ENCODE peak calls at places on chromosome 9, in nine cellular contexts. C is tibial artery; U is left ventricle myocardium inferior; V is lower lobe of right lung; D is suprapubic skin; M is CD4-positive, alpha-beta T cell; Z is psoas muscle; N is WERI-Rb-1; K is endothelial cell of umbilical vein. H is an unnamed sample. For H3K9me3, the result is how much of the 10 kb centered on the place peaks cover.

GRCh38 chr9:124353811-124354274 is 61.4 kb downstream of the PSMB7 start:
- DNase-seq in C (peak), U (no peak), V (no peak), D (no peak), M (no peak), Z (no peak), N (no peak), K (no peak), H (no peak)

GRCh38 chr9:87108639-87109038 is 161.3 kb upstream of the GAS1 start:
- DNase-seq in C (no peak), U (no peak), V (no peak), D (no peak), M (no peak), Z (no peak), N (no peak), K (no peak), H (no peak)

GRCh38 chr9:106287108-106287631 is 575.8 kb upstream of the ZNF462 start:
- DNase-seq in C (no peak), U (no peak), V (no peak), D (no peak), M (no peak), Z (no peak), N (peak), K (no peak), H (no peak)

GRCh38 chr9:93668261-93668871 is 92.0 kb downstream of the PHF2 start:
- DNase-seq in C (peak), U (peak), V (no peak), D (peak), M (no peak), Z (peak), N (peak), K (no peak), H (peak)

GRCh38 chr9:79581794-79582193 is 10.0 kb downstream of the TLE4 start:
- DNase-seq in C (no peak), U (no peak), V (no peak), D (no peak), M (peak), Z (no peak), N (no peak), K (peak), H (no peak)

GRCh38 chr9:107213561-107214028 is 69.5 kb upstream of the RAD23B start:
- DNase-seq in C (no peak), U (no peak), V (no peak), D (no peak), M (no peak), Z (no peak), N (no peak), K (peak), H (no peak)

GRCh38 chr9:19085295-19085694 is 17.4 kb downstream of the HAUS6 start:
- DNase-seq in C (no peak), U (no peak), V (no peak), D (no peak), M (no peak), Z (no peak), N (no peak), K (peak), H (no peak)

GRCh38 chr9:33263936-33264472 is 504 bp downstream of the BAG1 start:
- DNase-seq in C (peak), U (peak), V (peak), D (peak), M (peak), Z (peak), N (peak), K (no peak), H (peak)

GRCh38 chr9:133709716-133710571 is 28.2 kb downstream of the SARDH start:
- DNase-seq in C (peak), U (no peak), V (no peak), D (no peak), M (no peak), Z (no peak), N (peak), K (no peak), H (no peak)

GRCh38 chr9:13948037-13948436 is 365.9 kb downstream of the NFIB start:
- DNase-seq in C (no peak), U (no peak), V (no peak), D (no peak), M (no peak), Z (no peak), N (no peak), K (peak), H (no peak)

GRCh38 chr9:101705135-101705661 is 33.2 kb downstream of the GRIN3A start:
- DNase-seq in C (peak), U (peak), V (peak), D (no peak), M (peak), Z (peak), N (peak), K (no peak), H (peak)

GRCh38 chr9:99441829-99442228 is 219.7 kb downstream of the SEC61B start:
- DNase-seq in C (no peak), U (no peak), V (no peak), D (no peak), M (no peak), Z (no peak), N (no peak), K (no peak), H (no peak)

GRCh38 chr9:23731373-23731772 is 94.7 kb downstream of the ELAVL2 start:
- DNase-seq in C (no peak), U (no peak), V (no peak), D (no peak), M (no peak), Z (no peak), N (no peak), K (no peak), H (no peak)

GRCh38 chr9:89077519-89077918 is 86.3 kb downstream of the S1PR3 start:
- DNase-seq in C (no peak), U (no peak), V (no peak), D (no peak), M (no peak), Z (no peak), N (no peak), K (no peak), H (no peak)

GRCh38 chr9:120915854-120916495 is 10.6 kb downstream of the TRAF1 start:
- DNase-seq in C (no peak), U (no peak), V (no peak), D (no peak), M (no peak), Z (no peak), N (peak), K (no peak), H (no peak)

GRCh38 chr9:100125913-100126312 is 26.9 kb downstream of the INVS start:
- DNase-seq in C (no peak), U (no peak), V (no peak), D (no peak), M (no peak), Z (no peak), N (no peak), K (no peak), H (no peak)

GRCh38 chr9:68473790-68474189 is 66.9 kb downstream of the TMEM252 start:
- DNase-seq in C (no peak), U (no peak), V (no peak), D (no peak), M (no peak), Z (no peak), N (no peak), K (no peak), H (no peak)

GRCh38 chr9:80954521-80954920 is 734.8 kb downstream of the TLE1 start:
- DNase-seq in C (no peak), U (no peak), V (no peak), D (no peak), M (no peak), Z (no peak), N (no peak), K (no peak), H (no peak)

DNA sequence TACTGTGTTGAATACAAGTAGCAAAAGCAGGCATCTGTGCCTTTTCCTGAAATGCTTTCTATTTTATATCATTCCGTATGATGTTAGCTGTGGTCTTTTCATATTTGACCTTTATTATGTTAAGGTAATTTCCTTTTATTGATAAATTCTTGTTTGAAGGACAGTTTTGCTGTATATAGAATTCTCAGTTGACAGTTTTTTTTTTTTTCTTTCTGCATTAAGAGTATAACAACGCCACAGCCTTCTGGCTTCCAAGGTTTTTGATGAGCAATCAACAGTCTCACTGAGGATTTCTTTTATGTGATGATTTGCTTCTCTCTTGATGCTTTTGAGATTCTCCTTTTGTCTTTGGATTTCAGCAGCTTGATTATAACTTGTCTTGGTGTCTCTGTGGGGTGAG is 23.6 kb downstream of the ZNF483 start:
- DNase-seq in C (no peak), U (no peak), V (no peak), D (no peak), M (no peak), Z (no peak), N (no peak), K (no peak), H (no peak)
- H3K9me3 ChIP-seq in C (half or more), U (half or more), V (half or more), D (under half), M (half or more), Z (half or more), N (under half), K (under half), H (under half)

GRCh38 chr9:136799079-136799853 is 3.1 kb downstream of the CCDC183 start:
- DNase-seq in C (no peak), U (no peak), V (peak), D (no peak), M (no peak), Z (no peak), N (no peak), K (no peak), H (peak)

GRCh38 chr9:136798708-136799078 is 2.6 kb downstream of the CCDC183 start:
- DNase-seq in C (no peak), U (no peak), V (no peak), D (no peak), M (no peak), Z (no peak), N (no peak), K (no peak), H (no peak)

GRCh38 chr9:136802321-136802720 is 5.4 kb upstream of the RABL6 start:
- DNase-seq in C (no peak), U (no peak), V (no peak), D (no peak), M (no peak), Z (no peak), N (no peak), K (no peak), H (no peak)

GRCh38 chr9:136796238-136796774 is at the start of gene CCDC183:
- DNase-seq in C (no peak), U (no peak), V (no peak), D (no peak), M (no peak), Z (no peak), N (no peak), K (no peak), H (no peak)

GRCh38 chr9:136799854-136800657 is 3.9 kb downstream of the CCDC183 start:
- DNase-seq in C (no peak), U (peak), V (peak), D (no peak), M (peak), Z (peak), N (peak), K (peak), H (peak)
- TF ChIP-seq CTCF in C (no peak), U (no peak), V (no peak), D (no peak), M (no peak), Z (no peak), N (no peak), K (no peak), H (no peak)

GRCh38 chr9:35501941-35502340 is 12.0 kb downstream of the RUSC2 start:
- DNase-seq in C (no peak), U (no peak), V (no peak), D (no peak), M (no peak), Z (no peak), N (no peak), K (no peak), H (no peak)

GRCh38 chr9:35499701-35500030 is 9.8 kb downstream of the RUSC2 start:
- DNase-seq in C (no peak), U (no peak), V (no peak), D (no peak), M (no peak), Z (no peak), N (no peak), K (no peak), H (no peak)

GRCh38 chr9:35500130-35500748 is 10.3 kb downstream of the RUSC2 start:
- DNase-seq in C (no peak), U (no peak), V (no peak), D (no peak), M (no peak), Z (no peak), N (no peak), K (no peak), H (no peak)

GRCh38 chr9:35495984-35496383 is 6.1 kb downstream of the RUSC2 start:
- DNase-seq in C (no peak), U (no peak), V (no peak), D (no peak), M (no peak), Z (no peak), N (no peak), K (no peak), H (no peak)

GRCh38 chr9:35499029-35499700 is 9.3 kb downstream of the RUSC2 start:
- DNase-seq in C (no peak), U (no peak), V (no peak), D (no peak), M (no peak), Z (no peak), N (no peak), K (peak), H (no peak)
- H3K9me3 ChIP-seq in C (under half), U (under half), V (under half), D (under half), M (under half), Z (under half), N (under half), K (under half), H (under half)

DNA sequence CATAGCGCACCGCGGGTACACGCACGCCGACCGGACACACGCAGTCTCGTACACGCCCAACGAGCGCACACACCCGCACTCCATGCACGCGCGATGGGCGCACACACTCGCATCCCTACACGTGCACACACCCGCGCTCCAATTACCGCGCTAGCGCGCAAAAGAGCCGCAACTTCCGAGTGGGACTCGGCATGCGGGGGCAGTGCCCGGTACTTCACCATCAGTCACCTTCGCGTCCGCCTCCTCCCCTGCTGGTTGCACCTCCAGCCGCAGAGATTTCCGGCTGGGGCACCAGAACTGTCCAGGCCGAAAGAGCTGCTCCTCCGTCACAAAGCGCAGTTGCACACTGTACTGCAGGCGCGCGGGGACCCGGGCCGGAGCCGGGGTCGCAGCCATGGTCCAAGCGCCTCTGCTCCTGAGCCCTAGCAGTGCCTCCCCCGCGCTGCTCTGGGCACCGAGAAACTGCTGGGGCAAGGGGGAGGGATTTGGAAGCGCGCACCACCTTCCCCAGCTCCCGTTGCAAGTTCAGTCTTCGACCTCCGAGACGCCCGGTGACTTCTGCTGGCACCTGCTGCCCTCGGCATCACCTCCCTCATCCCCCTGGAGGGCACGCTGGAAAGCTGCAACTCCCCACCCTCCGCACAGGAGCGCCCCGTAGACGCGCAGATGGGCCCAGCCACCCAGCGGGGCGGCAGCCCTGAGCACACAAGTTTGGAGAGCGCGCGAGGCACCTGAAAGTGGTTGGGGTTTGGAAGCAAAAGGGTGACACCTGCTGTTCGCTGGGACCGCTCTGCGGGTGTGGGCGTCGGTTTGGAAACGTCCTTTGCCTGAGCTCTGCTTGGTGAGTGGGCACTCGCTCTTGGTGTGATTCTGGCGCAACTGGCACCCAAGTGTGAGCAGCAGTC is 337.4 kb upstream of the PUM3 start:
- DNase-seq in C (no peak), U (no peak), V (peak), D (no peak), M (no peak), Z (peak), N (peak), K (no peak), H (peak)
- TF ChIP-seq CTCF in C (no peak), U (peak), V (no peak), D (no peak), M (no peak), Z (peak), N (peak), K (no peak), H (peak)

GRCh38 chr9:135001526-135001925 is 83.8 kb upstream of the FCN1 start:
- DNase-seq in C (no peak), U (no peak), V (no peak), D (no peak), M (no peak), Z (no peak), N (no peak), K (no peak), H (peak)
- H3K9me3 ChIP-seq in C (under half), U (under half), V (under half), D (under half), M (under half), Z (under half), N (under half), K (under half), H (under half)

GRCh38 chr9:126893079-126893478 is 21.5 kb upstream of the RALGPS1 start:
- DNase-seq in C (no peak), U (no peak), V (no peak), D (no peak), M (no peak), Z (no peak), N (no peak), K (no peak), H (no peak)
- TF ChIP-seq CTCF in C (no peak), U (peak), V (peak), D (no peak), M (no peak), Z (no peak), N (peak), K (no peak), H (peak)

GRCh38 chr9:8136477-8136876 is 336.9 kb upstream of the DMAC1 start:
- DNase-seq in C (no peak), U (no peak), V (no peak), D (no peak), M (no peak), Z (no peak), N (no peak), K (no peak), H (no peak)
- H3K9me3 ChIP-seq in C (under half), U (under half), V (under half), D (under half), M (under half), Z (under half), N (under half), K (under half), H (under half)

DNA sequence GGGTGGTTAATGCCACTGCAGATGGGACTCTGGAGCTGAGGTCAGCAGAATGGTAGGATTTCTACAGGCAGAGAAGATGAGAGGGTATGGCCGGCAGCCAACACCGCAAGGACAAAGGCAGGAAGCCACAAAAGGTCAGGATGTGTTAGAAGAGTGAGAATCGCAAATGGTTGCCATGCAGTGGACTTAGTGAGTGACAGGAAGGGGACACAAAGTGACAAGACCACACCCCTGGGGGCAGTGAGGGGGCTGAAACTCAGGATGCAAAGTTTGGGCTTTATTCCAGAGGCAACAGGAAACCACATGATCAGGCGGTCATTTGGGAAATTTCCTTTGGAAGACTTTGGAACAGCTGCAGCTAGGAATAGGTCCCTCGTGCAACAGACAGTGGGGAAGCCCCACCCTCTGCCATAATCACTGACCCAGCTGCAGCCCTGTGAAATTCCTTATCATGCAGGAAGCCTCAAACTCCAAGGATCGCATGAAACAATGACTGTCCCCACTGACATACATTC is 14.2 kb upstream of the CCDC180 start:
- DNase-seq in C (no peak), U (peak), V (no peak), D (no peak), M (no peak), Z (peak), N (no peak), K (peak), H (no peak)
- TF ChIP-seq CTCF in C (no peak), U (no peak), V (no peak), D (no peak), M (no peak), Z (no peak), N (no peak), K (no peak), H (no peak)

GRCh38 chr9:10729225-10729624 is 116.4 kb upstream of the PTPRD start:
- DNase-seq in C (no peak), U (no peak), V (no peak), D (no peak), M (no peak), Z (no peak), N (no peak), K (no peak), H (no peak)
- H3K9me3 ChIP-seq in C (under half), U (under half), V (under half), D (under half), M (under half), Z (under half), N (under half), K (under half), H (under half)

H was measured in pancreas.